ENCODE peak calls at places on chromosomes 16 and 17, in eight cellular contexts. T is BJ, U is hepatocyte, X is mucosa of descending colon, A is K562, O is HFFc6, Y is lung, M is GM12865. Z is an unnamed sample.

GRCh38 chr17:63039899-63040602 is 74.0 kb downstream of the TANC2 start:
- DNase-seq in O (peak), U (no peak), Y (no peak), X (peak), T (no peak), A (no peak), M (peak), Z (peak)

GRCh38 chr16:3084969-3085670 is 14.0 kb downstream of the ZSCAN10 start:
- DNase-seq in T (no peak), X (no peak), U (no peak), O (no peak), M (no peak), A (no peak), Y (no peak), Z (no peak)

GRCh38 chr17:68457539-68458259 is 403 bp upstream of the WIPI1 start:
- DNase-seq in T (peak), A (peak), U (peak), M (peak), Y (peak), X (peak), O (peak), Z (peak)

GRCh38 chr17:81701288-81702071 is 1.7 kb upstream of the MRPL12 start:
- DNase-seq in O (no peak), X (peak), T (no peak), M (no peak), A (peak), Y (no peak), U (peak), Z (no peak)

GRCh38 chr16:49194499-49195260 is 87.0 kb downstream of the CBLN1 start:
- DNase-seq in O (no peak), Y (no peak), X (no peak), U (no peak), A (no peak), M (no peak), T (no peak), Z (no peak)

GRCh38 chr16:27690604-27691003 is 140.7 kb downstream of the KATNIP start:
- DNase-seq in X (peak), T (no peak), O (peak), Y (no peak), A (peak), M (peak), U (peak), Z (no peak)

GRCh38 chr16:81327483-81328196 is 12.9 kb downstream of the GAN start:
- DNase-seq in U (no peak), M (no peak), O (no peak), T (no peak), Y (no peak), X (peak), A (no peak), Z (no peak)

GRCh38 chr17:38702900-38703741 is 2.0 kb upstream of the MLLT6 start:
- DNase-seq in T (no peak), M (peak), A (no peak), O (no peak), X (peak), U (no peak), Y (no peak), Z (no peak)

GRCh38 chr17:43940630-43941029 is 1.6 kb downstream of the PPY start:
- DNase-seq in Y (no peak), O (peak), T (no peak), M (no peak), U (peak), A (peak), X (no peak), Z (no peak)

GRCh38 chr16:87682852-87683399 is 80.6 kb downstream of the JPH3 start:
- DNase-seq in U (no peak), M (no peak), Y (no peak), O (no peak), X (no peak), T (no peak), A (no peak), Z (no peak)

GRCh38 chr17:5693821-5694220 is 109.5 kb upstream of the NLRP1 start:
- DNase-seq in Y (no peak), A (no peak), U (no peak), M (no peak), T (no peak), X (no peak), O (no peak), Z (no peak)

GRCh38 chr16:48862087-48862532 is 252.1 kb upstream of the N4BP1 start:
- DNase-seq in O (peak), Y (no peak), M (no peak), U (peak), X (peak), A (peak), T (peak), Z (no peak)

GRCh38 chr16:87815567-87815966 is 49.8 kb upstream of the KLHDC4 start:
- DNase-seq in T (no peak), U (no peak), Y (no peak), A (no peak), O (no peak), X (no peak), M (no peak), Z (no peak)

GRCh38 chr17:3693829-3694231 is 2.1 kb downstream of the P2RX5 start:
- DNase-seq in U (no peak), A (no peak), X (no peak), O (no peak), T (no peak), Y (no peak), M (peak), Z (no peak)

GRCh38 chr16:743794-744500 is 3.1 kb upstream of the CIAO3 start:
- DNase-seq in T (no peak), U (no peak), O (no peak), A (no peak), X (no peak), Y (no peak), M (no peak), Z (no peak)

GRCh38 chr17:58332720-58333395 is 4.3 kb upstream of the TSPOAP1 start:
- DNase-seq in U (no peak), T (no peak), X (no peak), A (no peak), M (peak), O (no peak), Y (no peak), Z (no peak)

GRCh38 chr16:50274771-50275415 is 8.5 kb downstream of the ADCY7 start:
- DNase-seq in Y (no peak), T (no peak), U (no peak), A (no peak), X (no peak), O (no peak), M (no peak), Z (no peak)

GRCh38 chr17:63702223-63702577 is 2.3 kb upstream of the LIMD2 start:
- DNase-seq in X (peak), O (no peak), U (no peak), T (no peak), Y (no peak), M (peak), A (no peak), Z (no peak)

GRCh38 chr17:3993493-3994220 is 29.4 kb upstream of the ATP2A3 start:
- DNase-seq in T (no peak), A (no peak), X (no peak), M (peak), Y (no peak), O (no peak), U (no peak), Z (no peak)

GRCh38 chr17:41860254-41860931 is 4.8 kb downstream of the KLHL11 start:
- DNase-seq in T (no peak), M (no peak), A (no peak), Y (no peak), O (no peak), U (no peak), X (no peak), Z (no peak)

GRCh38 chr17:41863074-41863843 is 2.0 kb downstream of the KLHL11 start:
- DNase-seq in M (peak), U (no peak), X (no peak), A (no peak), Y (no peak), O (no peak), T (no peak), Z (no peak)

GRCh38 chr17:41864837-41865595 is at the start of gene KLHL11:
- DNase-seq in A (peak), Y (peak), O (peak), M (peak), T (peak), U (peak), X (peak), Z (peak)

GRCh38 chr17:41865596-41865893 is 322 bp upstream of the KLHL11 start:
- DNase-seq in O (no peak), Y (no peak), T (no peak), U (no peak), X (no peak), M (no peak), A (no peak), Z (no peak)

DNA sequence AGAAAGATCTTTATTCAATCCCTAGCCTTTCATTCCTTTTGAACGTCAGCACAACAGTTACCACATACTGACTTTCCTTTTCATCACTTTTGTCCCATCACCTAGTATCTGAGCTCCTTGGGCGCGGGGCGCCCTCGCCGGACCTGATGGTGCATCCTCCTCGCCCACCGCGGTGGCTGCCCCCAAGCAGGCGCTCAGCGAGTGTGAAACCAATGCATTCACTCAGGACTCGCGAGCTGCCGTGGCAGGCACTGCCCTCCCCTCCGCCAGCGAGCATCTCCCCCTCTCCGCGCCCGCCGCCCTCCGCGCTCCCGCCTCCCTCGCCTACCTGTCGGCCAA is 756 bp downstream of the KLHL11 start:
- DNase-seq in M (no peak), A (peak), U (no peak), Y (no peak), T (no peak), O (no peak), X (no peak), Z (no peak)
- TF ChIP-seq CTCF in M (no peak), A (no peak), U (no peak), Y (no peak), T (no peak), O (no peak), X (no peak), Z (no peak)

GRCh38 chr17:27868565-27868964 is 24.6 kb downstream of the LYRM9 start:
- DNase-seq in X (no peak), M (no peak), U (no peak), Y (no peak), T (no peak), O (no peak), A (no peak), Z (no peak)
- TF ChIP-seq CTCF in X (no peak), M (peak), U (no peak), Y (no peak), T (no peak), O (no peak), A (no peak), Z (no peak)

DNA sequence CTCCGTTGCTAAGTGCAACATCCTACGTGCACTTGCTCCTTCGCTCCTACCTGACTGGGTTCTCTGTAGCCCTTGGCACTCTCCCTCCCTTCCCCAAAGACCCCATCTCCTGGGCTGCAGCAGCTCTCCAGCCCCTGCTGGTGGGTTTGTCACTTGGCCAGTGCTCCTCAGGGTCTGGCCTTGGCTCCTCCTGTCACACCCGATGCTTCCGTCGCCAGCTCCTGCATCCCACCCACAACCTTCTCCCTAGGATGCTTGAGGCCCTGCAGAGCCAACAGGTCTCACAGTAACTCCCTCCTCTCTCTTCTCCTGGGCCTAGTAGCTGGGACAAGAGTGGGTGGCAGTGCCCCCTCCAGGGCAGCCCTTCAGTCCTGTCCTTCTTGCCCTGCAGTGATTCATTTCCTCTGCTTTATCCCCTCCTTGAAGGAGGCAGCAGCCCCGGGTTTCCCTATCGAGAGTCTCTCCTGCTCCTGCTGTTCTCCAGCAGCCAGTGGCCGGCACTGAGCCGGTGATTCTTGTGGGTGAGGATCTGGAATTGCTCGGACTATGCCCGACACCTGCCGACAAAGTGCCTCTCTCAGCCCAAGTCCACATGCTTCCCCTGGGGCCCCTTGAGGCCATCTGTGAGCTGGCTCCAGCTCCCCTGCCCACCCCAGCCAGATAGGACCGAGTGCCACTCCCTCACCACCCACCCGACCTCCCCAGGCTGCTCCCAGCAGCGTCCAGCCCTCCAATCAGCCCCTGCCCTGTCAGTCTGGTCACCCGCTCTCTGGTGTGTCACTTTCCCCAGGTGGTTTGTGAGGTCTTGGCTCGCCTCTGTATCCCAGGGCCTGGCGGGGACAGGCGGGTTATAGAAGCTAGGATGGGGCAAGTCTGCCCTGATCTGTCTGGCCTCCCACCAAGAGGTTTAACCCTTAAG is 3.8 kb downstream of the LITAFD start:
- DNase-seq in Y (no peak), O (peak), M (no peak), U (peak), A (no peak), X (no peak), T (no peak), Z (no peak)
- TF ChIP-seq CTCF in Y (no peak), O (peak), M (no peak), U (peak), A (no peak), X (no peak), T (peak), Z (peak)

DNA sequence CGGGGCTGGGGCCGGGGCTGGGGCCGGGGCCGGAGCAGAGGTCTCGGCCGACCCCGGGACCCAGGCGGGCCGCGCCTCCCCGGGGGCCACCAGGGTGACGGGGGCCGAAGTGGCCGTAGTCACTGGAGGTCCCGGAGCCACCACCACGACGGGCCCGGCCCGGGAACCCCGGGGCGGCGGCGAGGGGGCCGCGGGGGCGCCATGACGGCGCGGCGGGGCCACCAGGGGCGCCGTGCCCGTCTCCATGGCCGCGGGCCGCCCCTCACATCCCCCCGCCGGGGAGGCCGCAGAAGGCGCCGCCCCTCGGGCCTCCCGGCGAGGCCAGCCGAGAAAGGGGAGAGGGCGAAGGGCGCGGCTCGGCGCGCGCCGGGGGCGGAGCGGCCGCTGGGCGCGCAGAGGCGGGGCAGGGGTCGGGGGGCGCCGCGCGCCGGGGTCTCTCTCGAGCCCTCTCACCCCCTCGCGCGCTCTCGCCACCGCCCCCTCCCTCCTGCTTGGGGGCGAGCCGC is 303 bp downstream of the TBC1D10B start:
- DNase-seq in O (no peak), X (no peak), Y (no peak), T (no peak), M (no peak), A (peak), U (no peak), Z (no peak)
- TF ChIP-seq CTCF in O (peak), X (peak), Y (no peak), T (no peak), M (no peak), A (no peak), U (no peak), Z (no peak)

GRCh38 chr16:47132310-47132709 is 11.4 kb downstream of the NETO2 start:
- DNase-seq in Y (no peak), O (no peak), X (no peak), T (no peak), A (no peak), U (no peak), M (no peak), Z (no peak)
- TF ChIP-seq CTCF in Y (no peak), O (no peak), X (no peak), T (no peak), A (no peak), U (peak), M (no peak), Z (no peak)